ENCODE peak calls at places on chromosomes 6 and 20, in nine cellular contexts. Y is AG09309, T is lower lobe of right lung, S is epithelial cell of esophagus, C is cardiac fibroblast, G is keratinocyte, Q is heart right ventricle, B is RWPE1, I is AG04450. V is an unnamed sample.

GRCh38 chr6:39370021-39370420 is 47.5 kb upstream of the KCNK16 start:
- DNase-seq in Y (no peak), T (no peak), S (no peak), C (no peak), G (no peak), Q (no peak), B (no peak), I (no peak), V (no peak)

GRCh38 chr6:89500486-89501020 is 67.6 kb downstream of the ANKRD6 start:
- DNase-seq in Y (no peak), T (no peak), S (no peak), C (no peak), G (no peak), Q (no peak), B (no peak), I (no peak), V (no peak)

GRCh38 chr6:50361641-50362331 is 312.1 kb upstream of the DEFB112 start:
- DNase-seq in Y (no peak), T (no peak), S (peak; percentile 80), C (no peak), G (no peak), Q (no peak), B (no peak), I (no peak), V (no peak)

GRCh38 chr6:14711056-14711703 is 534.7 kb upstream of the JARID2 start:
- DNase-seq in Y (peak; percentile 72), T (no peak), S (peak; percentile 90), C (peak; percentile 86), G (peak; percentile 81), Q (peak; percentile 49), B (peak; percentile 41), I (peak; percentile 75), V (peak; percentile 68)

GRCh38 chr6:138945354-138945753 is 42.7 kb downstream of the REPS1 start:
- DNase-seq in Y (no peak), T (no peak), S (peak; percentile 5), C (no peak), G (no peak), Q (no peak), B (peak; percentile 5), I (no peak), V (peak; percentile 19)

GRCh38 chr6:31576897-31577341 is 1.6 kb downstream of the TNF start:
- DNase-seq in Y (no peak), T (no peak), S (no peak), C (no peak), G (no peak), Q (no peak), B (no peak), I (no peak), V (peak; percentile 71)

GRCh38 chr6:12345694-12346058 is 55.5 kb downstream of the EDN1 start:
- DNase-seq in Y (no peak), T (no peak), S (no peak), C (peak; percentile 63), G (no peak), Q (no peak), B (no peak), I (no peak), V (no peak)

GRCh38 chr6:163165155-163165910 is 249.2 kb upstream of the QKI start:
- DNase-seq in Y (no peak), T (no peak), S (no peak), C (no peak), G (no peak), Q (no peak), B (no peak), I (no peak), V (no peak)

GRCh38 chr6:44554901-44555300 is 167.4 kb downstream of the CDC5L start:
- DNase-seq in Y (no peak), T (no peak), S (no peak), C (no peak), G (no peak), Q (no peak), B (no peak), I (no peak), V (no peak)

GRCh38 chr6:167928111-167928510 is 69.4 kb upstream of the KIF25 start:
- DNase-seq in Y (no peak), T (no peak), S (no peak), C (no peak), G (no peak), Q (no peak), B (no peak), I (no peak), V (no peak)

DNA sequence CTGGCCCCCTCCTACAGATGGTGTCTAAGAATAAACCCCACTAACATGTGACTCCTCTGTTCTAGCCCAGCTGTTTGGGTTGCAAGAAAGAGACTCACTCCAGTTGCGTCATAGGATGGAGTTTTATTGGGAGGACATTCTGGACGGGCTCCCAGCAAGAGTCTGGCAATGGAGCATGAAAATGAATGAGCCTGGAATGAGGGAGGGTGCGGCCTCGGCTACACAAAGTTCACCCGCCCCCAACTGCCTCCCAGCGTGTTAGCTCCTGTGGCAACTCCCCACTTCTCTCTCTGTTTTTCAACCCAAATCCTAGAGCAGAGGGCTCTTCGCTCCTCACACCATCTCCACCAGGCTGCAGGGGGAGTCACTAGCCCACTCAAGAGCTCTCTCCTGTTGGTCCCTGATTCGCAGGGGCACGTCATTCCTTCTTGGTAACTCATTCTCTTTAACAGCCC is 5.1 kb upstream of the ADAM33 start:
- DNase-seq in Y (peak; percentile 91), T (no peak), S (peak; percentile 21), C (peak; percentile 94), G (no peak), Q (peak; percentile 86), B (peak; percentile 63), I (peak; percentile 82), V (no peak)
- TF ChIP-seq CTCF in Y (no peak), T (no peak), S (no peak), C (no peak), G (no peak), Q (no peak), B (no peak), I (peak; percentile 33), V (no peak)

GRCh38 chr6:46651766-46652165 is 852 bp downstream of the CYP39A1 start:
- DNase-seq in Y (no peak), T (no peak), S (peak; percentile 36), C (no peak), G (no peak), Q (no peak), B (peak; percentile 17), I (no peak), V (no peak)

GRCh38 chr6:46652232-46652602 is 401 bp downstream of the CYP39A1 start:
- DNase-seq in Y (no peak), T (no peak), S (no peak), C (no peak), G (no peak), Q (no peak), B (no peak), I (no peak), V (no peak)

GRCh38 chr6:46653439-46653942 is 716 bp downstream of the SLC25A27 start:
- DNase-seq in Y (no peak), T (no peak), S (no peak), C (no peak), G (no peak), Q (no peak), B (no peak), I (no peak), V (no peak)

GRCh38 chr6:46651006-46651405 is 1.6 kb downstream of the CYP39A1 start:
- DNase-seq in Y (no peak), T (no peak), S (peak; percentile 5), C (no peak), G (no peak), Q (no peak), B (no peak), I (no peak), V (no peak)

DNA sequence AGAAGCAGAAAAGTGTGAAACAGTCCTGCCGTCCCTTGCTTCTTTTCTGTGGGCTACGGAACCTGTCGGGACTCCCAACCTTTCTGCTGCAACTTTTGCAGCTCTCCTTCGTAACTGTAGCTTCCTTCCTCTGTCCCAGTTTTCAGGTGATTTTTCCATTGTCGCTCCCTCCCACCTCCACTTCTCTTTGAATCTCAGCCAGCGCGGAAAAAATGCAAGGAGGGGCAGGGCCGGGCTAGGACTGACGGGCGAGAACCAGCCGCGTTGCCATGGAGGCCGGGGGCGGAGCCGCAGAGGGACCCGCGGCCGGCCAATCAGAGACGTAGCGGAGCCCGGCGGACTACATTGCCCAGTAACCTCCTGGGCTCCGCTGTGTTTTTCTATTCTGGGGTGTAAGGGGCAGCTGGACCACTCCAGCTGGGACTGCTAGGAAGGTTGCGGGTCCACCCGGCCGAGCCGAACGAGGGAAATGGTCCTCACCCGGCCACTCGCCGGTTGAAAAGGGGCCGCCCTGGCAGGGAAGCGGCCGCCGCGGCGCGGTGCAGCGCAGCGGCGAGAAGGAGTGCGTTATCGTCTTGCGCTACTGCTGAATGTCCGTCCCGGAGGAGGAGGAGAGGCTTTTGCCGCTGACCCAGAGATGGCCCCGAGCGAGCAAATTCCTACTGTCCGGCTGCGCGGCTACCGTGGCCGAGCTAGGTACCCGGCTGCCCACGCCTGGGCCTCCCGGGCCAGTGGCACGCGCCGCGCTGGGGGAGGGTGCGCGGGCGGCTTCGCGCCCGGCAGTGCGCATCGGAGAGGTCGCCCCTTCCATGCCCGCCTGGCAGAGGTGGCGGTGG is at the start of the genes CYP39A1 and SLC25A27:
- DNase-seq in Y (peak; percentile 18), T (peak; percentile 96), S (peak; percentile 95), C (peak; percentile 79), G (no peak), Q (peak; percentile 94), B (peak; percentile 95), I (peak; percentile 27), V (peak; percentile 89)
- TF ChIP-seq CTCF in Y (no peak), T (no peak), S (no peak), C (no peak), G (no peak), Q (no peak), B (no peak), I (no peak), V (no peak)

GRCh38 chr6:154510144-154510905 is at the start of gene CNKSR3:
- DNase-seq in Y (peak; percentile 76), T (peak; percentile 89), S (peak; percentile 80), C (peak; percentile 96), G (peak; percentile 17), Q (peak; percentile 89), B (peak; percentile 74), I (peak; percentile 93), V (peak; percentile 56)
- TF ChIP-seq CTCF in Y (no peak), T (no peak), S (no peak), C (no peak), G (no peak), Q (no peak), B (no peak), I (peak; percentile 37), V (no peak)

GRCh38 chr6:156174026-156174880 is 602.9 kb upstream of the ARID1B start:
- DNase-seq in Y (no peak), T (no peak), S (no peak), C (no peak), G (no peak), Q (no peak), B (no peak), I (no peak), V (peak; percentile 52)

GRCh38 chr6:156175433-156175832 is 601.7 kb upstream of the ARID1B start:
- DNase-seq in Y (no peak), T (no peak), S (no peak), C (no peak), G (no peak), Q (no peak), B (no peak), I (no peak), V (no peak)

DNA sequence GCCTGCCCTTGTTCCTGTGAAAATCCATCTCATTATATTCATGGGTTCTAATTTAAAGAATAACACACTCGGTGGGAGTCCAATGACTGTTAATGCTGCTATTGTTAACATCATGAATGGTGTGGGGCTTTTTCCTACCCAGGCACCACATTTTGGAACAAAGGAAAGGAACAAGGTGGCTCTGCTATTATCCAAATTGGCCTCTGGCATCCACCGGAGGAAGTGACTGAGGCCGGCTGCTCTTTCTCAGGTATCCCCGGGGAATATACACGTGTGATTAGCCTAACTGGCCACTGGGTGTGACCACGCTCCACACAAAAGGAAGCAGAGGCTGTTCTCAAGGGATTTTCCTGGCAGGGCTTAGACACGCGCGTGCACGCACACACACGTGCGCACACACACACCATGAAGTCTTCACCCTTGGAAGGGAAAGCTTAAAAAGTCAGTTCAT is 601.2 kb upstream of the ARID1B start:
- DNase-seq in Y (no peak), T (peak; percentile 38), S (peak; percentile 14), C (no peak), G (no peak), Q (peak; percentile 75), B (no peak), I (no peak), V (no peak)
- TF ChIP-seq CTCF in Y (no peak), T (no peak), S (peak; percentile 39), C (no peak), G (peak; percentile 60), Q (peak; percentile 44), B (peak; percentile 10), I (no peak), V (no peak)

V was measured in activated CD8-positive, alpha-beta T cell treated with anti-CD3 and anti-CD28 coated beads for 36 hours.